ENCODE peak calls at places on chromosome 1, in seven cellular contexts. One of them, this sample, is unnamed.

GRCh38 chr1:172809751-172810150 is 150.8 kb downstream of the FASLG start:
- DNase-seq in GM04504: no peak
- DNase-seq in GM12865: no peak
- DNase-seq in HT1080: no peak
- DNase-seq in substantia nigra: no peak
- DNase-seq in psoas muscle: no peak
- DNase-seq in epithelial cell of prostate: no peak
- DNase-seq in this sample: no peak

GRCh38 chr1:39048745-39049370 is 22.7 kb downstream of the NDUFS5 start:
- DNase-seq in HT1080: no peak
- DNase-seq in epithelial cell of prostate: no peak
- DNase-seq in substantia nigra: no peak
- DNase-seq in GM12865: peak
- DNase-seq in GM04504: no peak
- DNase-seq in psoas muscle: no peak
- DNase-seq in this sample: no peak

GRCh38 chr1:16131636-16132324 is 24.1 kb downstream of the EPHA2 start:
- DNase-seq in GM04504: no peak
- DNase-seq in GM12865: no peak
- DNase-seq in substantia nigra: no peak
- DNase-seq in psoas muscle: no peak
- DNase-seq in epithelial cell of prostate: no peak
- DNase-seq in HT1080: no peak
- DNase-seq in this sample: no peak

GRCh38 chr1:18452550-18452949 is 28.2 kb upstream of the KLHDC7A start:
- DNase-seq in psoas muscle: no peak
- DNase-seq in GM12865: peak
- DNase-seq in HT1080: peak
- DNase-seq in epithelial cell of prostate: no peak
- DNase-seq in substantia nigra: no peak
- DNase-seq in GM04504: no peak
- DNase-seq in this sample: no peak

GRCh38 chr1:159468321-159468720 is 28.8 kb downstream of the OR10J1 start:
- DNase-seq in HT1080: peak
- DNase-seq in GM04504: no peak
- DNase-seq in substantia nigra: no peak
- DNase-seq in GM12865: no peak
- DNase-seq in psoas muscle: no peak
- DNase-seq in epithelial cell of prostate: no peak
- DNase-seq in this sample: no peak

GRCh38 chr1:12249181-12249580 is 19.4 kb downstream of the VPS13D start:
- DNase-seq in substantia nigra: no peak
- DNase-seq in GM04504: peak
- DNase-seq in GM12865: no peak
- DNase-seq in HT1080: no peak
- DNase-seq in psoas muscle: no peak
- DNase-seq in epithelial cell of prostate: no peak
- DNase-seq in this sample: no peak

GRCh38 chr1:229593800-229594199 is 32.1 kb downstream of the TAF5L start:
- DNase-seq in substantia nigra: no peak
- DNase-seq in epithelial cell of prostate: no peak
- DNase-seq in GM12865: no peak
- DNase-seq in GM04504: no peak
- DNase-seq in psoas muscle: no peak
- DNase-seq in HT1080: no peak
- DNase-seq in this sample: no peak

GRCh38 chr1:55362558-55362957 is 147.4 kb upstream of the USP24 start:
- DNase-seq in psoas muscle: no peak
- DNase-seq in substantia nigra: no peak
- DNase-seq in GM04504: peak
- DNase-seq in HT1080: peak
- DNase-seq in GM12865: no peak
- DNase-seq in epithelial cell of prostate: no peak
- DNase-seq in this sample: no peak

GRCh38 chr1:226730826-226731225 is 8.3 kb downstream of the ITPKB start:
- DNase-seq in psoas muscle: no peak
- DNase-seq in epithelial cell of prostate: no peak
- DNase-seq in GM12865: no peak
- DNase-seq in HT1080: no peak
- DNase-seq in GM04504: no peak
- DNase-seq in substantia nigra: no peak
- DNase-seq in this sample: no peak

GRCh38 chr1:199279872-199280649 is 641.2 kb downstream of the PTPRC start:
- DNase-seq in HT1080: peak
- DNase-seq in substantia nigra: no peak
- DNase-seq in psoas muscle: no peak
- DNase-seq in GM04504: no peak
- DNase-seq in GM12865: peak
- DNase-seq in epithelial cell of prostate: no peak
- DNase-seq in this sample: no peak

GRCh38 chr1:40153073-40153770 is 8.0 kb upstream of the RLF start:
- DNase-seq in GM12865: peak
- DNase-seq in epithelial cell of prostate: no peak
- DNase-seq in psoas muscle: no peak
- DNase-seq in substantia nigra: no peak
- DNase-seq in GM04504: no peak
- DNase-seq in HT1080: peak
- DNase-seq in this sample: no peak

GRCh38 chr1:107547363-107548155 is 406.7 kb downstream of the NTNG1 start:
- DNase-seq in GM12865: no peak
- DNase-seq in epithelial cell of prostate: no peak
- DNase-seq in substantia nigra: no peak
- DNase-seq in GM04504: no peak
- DNase-seq in psoas muscle: no peak
- DNase-seq in HT1080: no peak
- DNase-seq in this sample: no peak

GRCh38 chr1:243950166-243950565 is 100.1 kb upstream of the AKT3 start:
- DNase-seq in GM04504: peak
- DNase-seq in GM12865: no peak
- DNase-seq in HT1080: peak
- DNase-seq in substantia nigra: no peak
- DNase-seq in psoas muscle: no peak
- DNase-seq in epithelial cell of prostate: peak
- DNase-seq in this sample: no peak

GRCh38 chr1:209397910-209398309 is 185.6 kb upstream of the CAMK1G start:
- DNase-seq in substantia nigra: no peak
- DNase-seq in psoas muscle: no peak
- DNase-seq in GM12865: no peak
- DNase-seq in epithelial cell of prostate: no peak
- DNase-seq in GM04504: no peak
- DNase-seq in HT1080: no peak
- DNase-seq in this sample: no peak

GRCh38 chr1:205791568-205792180 is 16.4 kb upstream of the RAB29 start:
- DNase-seq in epithelial cell of prostate: no peak
- DNase-seq in GM04504: no peak
- DNase-seq in HT1080: peak
- DNase-seq in psoas muscle: peak
- DNase-seq in GM12865: peak
- DNase-seq in substantia nigra: peak
- DNase-seq in this sample: no peak

GRCh38 chr1:33169290-33170055 is 12.4 kb downstream of the TRIM62 start:
- DNase-seq in epithelial cell of prostate: no peak
- DNase-seq in GM12865: no peak
- DNase-seq in substantia nigra: peak
- DNase-seq in HT1080: no peak
- DNase-seq in GM04504: no peak
- DNase-seq in psoas muscle: no peak
- DNase-seq in this sample: no peak

GRCh38 chr1:248810000-248810726 is 15.6 kb downstream of the SH3BP5L start:
- DNase-seq in HT1080: no peak
- DNase-seq in GM04504: no peak
- DNase-seq in psoas muscle: no peak
- DNase-seq in epithelial cell of prostate: no peak
- DNase-seq in GM12865: no peak
- DNase-seq in substantia nigra: no peak
- DNase-seq in this sample: peak

GRCh38 chr1:167620002-167620401 is 10.0 kb upstream of the RCSD1 start:
- DNase-seq in GM12865: peak
- DNase-seq in epithelial cell of prostate: no peak
- DNase-seq in psoas muscle: no peak
- DNase-seq in substantia nigra: no peak
- DNase-seq in GM04504: no peak
- DNase-seq in HT1080: no peak
- DNase-seq in this sample: no peak

GRCh38 chr1:50976111-50976889 is 6.3 kb downstream of the CDKN2C start:
- DNase-seq in GM04504: no peak
- DNase-seq in GM12865: peak
- DNase-seq in HT1080: peak
- DNase-seq in epithelial cell of prostate: no peak
- DNase-seq in psoas muscle: no peak
- DNase-seq in substantia nigra: no peak
- DNase-seq in this sample: no peak

GRCh38 chr1:48674641-48675040 is 102.0 kb downstream of the BEND5 start:
- DNase-seq in substantia nigra: no peak
- DNase-seq in HT1080: peak
- DNase-seq in epithelial cell of prostate: peak
- DNase-seq in psoas muscle: no peak
- DNase-seq in GM12865: no peak
- DNase-seq in GM04504: no peak
- DNase-seq in this sample: no peak

GRCh38 chr1:226248091-226248490 is 24.6 kb downstream of the MIXL1 start:
- DNase-seq in GM12865: peak
- DNase-seq in psoas muscle: no peak
- DNase-seq in HT1080: no peak
- DNase-seq in epithelial cell of prostate: no peak
- DNase-seq in GM04504: peak
- DNase-seq in substantia nigra: no peak
- DNase-seq in this sample: no peak

GRCh38 chr1:66809736-66810326 is 8.8 kb upstream of the INSL5 start:
- DNase-seq in epithelial cell of prostate: no peak
- DNase-seq in GM12865: no peak
- DNase-seq in HT1080: peak
- DNase-seq in GM04504: no peak
- DNase-seq in psoas muscle: no peak
- DNase-seq in substantia nigra: no peak
- DNase-seq in this sample: no peak

GRCh38 chr1:63134501-63135173 is 187.7 kb upstream of the FOXD3 start:
- DNase-seq in GM04504: no peak
- DNase-seq in HT1080: no peak
- DNase-seq in epithelial cell of prostate: no peak
- DNase-seq in GM12865: no peak
- DNase-seq in psoas muscle: no peak
- DNase-seq in substantia nigra: no peak
- DNase-seq in this sample: no peak

GRCh38 chr1:182615468-182616129 is 11.4 kb upstream of the RGS16 start:
- DNase-seq in substantia nigra: peak
- DNase-seq in epithelial cell of prostate: no peak
- DNase-seq in HT1080: no peak
- DNase-seq in GM12865: peak
- DNase-seq in GM04504: no peak
- DNase-seq in psoas muscle: peak
- DNase-seq in this sample: peak

GRCh38 chr1:201468844-201469644 is at the start of gene PHLDA3:
- DNase-seq in epithelial cell of prostate: no peak
- DNase-seq in GM12865: peak
- DNase-seq in substantia nigra: peak
- DNase-seq in GM04504: peak
- DNase-seq in psoas muscle: peak
- DNase-seq in HT1080: peak
- DNase-seq in this sample: peak

GRCh38 chr1:17304155-17304826 is 3.7 kb upstream of the PADI4 start:
- DNase-seq in HT1080: no peak
- DNase-seq in GM04504: no peak
- DNase-seq in psoas muscle: no peak
- DNase-seq in epithelial cell of prostate: no peak
- DNase-seq in substantia nigra: no peak
- DNase-seq in GM12865: no peak
- DNase-seq in this sample: no peak

GRCh38 chr1:27284425-27285287 is 37.3 kb upstream of the TMEM222 start:
- DNase-seq in HT1080: peak
- DNase-seq in GM12865: peak
- DNase-seq in psoas muscle: peak
- DNase-seq in substantia nigra: peak
- DNase-seq in epithelial cell of prostate: peak
- DNase-seq in GM04504: peak
- DNase-seq in this sample: peak

GRCh38 chr1:43554444-43554992 is 23.8 kb downstream of the PTPRF start:
- DNase-seq in psoas muscle: no peak
- DNase-seq in substantia nigra: no peak
- DNase-seq in HT1080: peak
- DNase-seq in GM04504: no peak
- DNase-seq in GM12865: peak
- DNase-seq in epithelial cell of prostate: no peak
- DNase-seq in this sample: no peak

GRCh38 chr1:210298936-210299335 is 29.8 kb upstream of the HHAT start:
- DNase-seq in psoas muscle: no peak
- DNase-seq in substantia nigra: no peak
- DNase-seq in GM04504: no peak
- DNase-seq in epithelial cell of prostate: no peak
- DNase-seq in GM12865: no peak
- DNase-seq in HT1080: no peak
- DNase-seq in this sample: no peak

GRCh38 chr1:47522890-47523811 is 85.3 kb downstream of the FOXD2 start:
- DNase-seq in psoas muscle: no peak
- DNase-seq in GM04504: no peak
- DNase-seq in substantia nigra: no peak
- DNase-seq in GM12865: no peak
- DNase-seq in epithelial cell of prostate: no peak
- DNase-seq in HT1080: no peak
- DNase-seq in this sample: no peak

GRCh38 chr1:151326619-151327222 is 495 bp downstream of the PI4KB start:
- DNase-seq in epithelial cell of prostate: no peak
- DNase-seq in GM12865: peak
- DNase-seq in HT1080: peak
- DNase-seq in GM04504: no peak
- DNase-seq in substantia nigra: peak
- DNase-seq in psoas muscle: peak
- DNase-seq in this sample: peak

GRCh38 chr1:100213141-100213540 is 35.1 kb upstream of the LRRC39 start:
- DNase-seq in substantia nigra: no peak
- DNase-seq in HT1080: no peak
- DNase-seq in epithelial cell of prostate: no peak
- DNase-seq in psoas muscle: no peak
- DNase-seq in GM12865: no peak
- DNase-seq in GM04504: no peak
- DNase-seq in this sample: no peak

GRCh38 chr1:106749491-106749890 is 307.0 kb upstream of the PRMT6 start:
- DNase-seq in GM12865: no peak
- DNase-seq in HT1080: no peak
- DNase-seq in GM04504: no peak
- DNase-seq in substantia nigra: no peak
- DNase-seq in epithelial cell of prostate: no peak
- DNase-seq in psoas muscle: no peak
- DNase-seq in this sample: no peak